ENCODE peak calls at places on chromosome 4, in five cellular contexts. J is activated naive CD8-positive, alpha-beta T cell treated with anti-CD3 and anti-CD28 coated beads, Interleukin-2, amount 10 ng/mL, durations not matched to agents 7 days and 5 days; X is esophagus squamous epithelium; O is DMS153; S is stimulated activated CD4-positive, alpha-beta T cell treated with anti-CD3 and anti-CD28 coated beads, Interleukin-12 subunit alpha, Interleukin-12 subunit beta, amount 100 ng/mL, for 4 hours. E is an unnamed sample.

GRCh38 chr4:181418491-181418890 is 824.7 kb upstream of the TENM3 start:
- DNase-seq in O (peak), J (no peak), S (no peak), X (no peak), E (no peak)

GRCh38 chr4:126405369-126405982 is 1090.7 kb downstream of the FAT4 start:
- DNase-seq in J (no peak), S (no peak), O (no peak), X (no peak), E (peak)

GRCh38 chr4:149574973-149575372 is 240.7 kb downstream of the IQCM start:
- DNase-seq in J (no peak), X (no peak), O (no peak), S (no peak), E (no peak)

GRCh38 chr4:102341201-102341600 is 4.1 kb downstream of the SLC39A8 start:
- DNase-seq in S (no peak), X (no peak), J (no peak), O (no peak), E (no peak)

GRCh38 chr4:27787195-27787594 is 926.6 kb downstream of the STIM2 start:
- DNase-seq in J (no peak), S (no peak), O (no peak), X (no peak), E (no peak)

GRCh38 chr4:138567696-138568095 is 325.5 kb upstream of the SLC7A11 start:
- DNase-seq in J (no peak), X (no peak), O (no peak), S (no peak), E (peak)

GRCh38 chr4:42416017-42416416 is 18.7 kb downstream of the SHISA3 start:
- DNase-seq in J (no peak), S (no peak), O (no peak), X (no peak), E (no peak)

GRCh38 chr4:92600638-92601037 is 296.9 kb downstream of the GRID2 start:
- DNase-seq in S (no peak), O (no peak), J (no peak), X (no peak), E (no peak)

GRCh38 chr4:161937596-161937995 is 226.2 kb downstream of the FSTL5 start:
- DNase-seq in X (no peak), S (no peak), O (no peak), J (no peak), E (no peak)

GRCh38 chr4:168580228-168580627 is 83.4 kb downstream of the PALLD start:
- DNase-seq in J (no peak), S (no peak), O (no peak), X (no peak), E (no peak)

GRCh38 chr4:134470544-134470943 is 269.0 kb upstream of the PABPC4L start:
- DNase-seq in X (no peak), O (no peak), S (no peak), J (no peak), E (no peak)

GRCh38 chr4:185469539-185470154 is 1.9 kb downstream of the CCDC110 start:
- DNase-seq in J (no peak), X (no peak), S (no peak), O (no peak), E (no peak)